ENCODE peak calls at places on chromosomes 6 and 20, in seven cellular contexts. P is Daoy; A is skeletal muscle cell; Z is RPMI7951; I is mesenteric fat pad; J is activated naive CD8-positive, alpha-beta T cell treated with anti-CD3 and anti-CD28 coated beads, Interleukin-2, amount 50 U/mL, for 24 hours; R is Right ventricle myocardium inferior. F is an unnamed sample.

GRCh38 chr6:167767715-167768107 is 59.0 kb upstream of the AFDN start:
- DNase-seq in Z (no peak), J (no peak), P (no peak), R (no peak), I (no peak), A (no peak), F (no peak)

GRCh38 chr6:110529355-110529754 is 52.9 kb upstream of the SLC22A16 start:
- DNase-seq in I (no peak), Z (peak; percentile 88), A (peak; percentile 72), R (no peak), J (no peak), P (peak; percentile 60), F (no peak)

GRCh38 chr6:52243282-52243893 is 912 bp downstream of the IL17F start:
- DNase-seq in I (no peak), R (no peak), Z (no peak), A (no peak), J (no peak), P (peak; percentile 80), F (no peak)

GRCh38 chr6:99458319-99458718 is 33.2 kb upstream of the PNISR start:
- DNase-seq in I (no peak), J (peak; percentile 3), A (no peak), P (peak; percentile 16), Z (peak; percentile 27), R (no peak), F (no peak)

GRCh38 chr20:64164123-64164836 is at the start of gene MYT1:
- DNase-seq in R (peak; percentile 45), J (no peak), I (no peak), A (no peak), P (no peak), Z (no peak), F (no peak)

GRCh38 chr20:32189691-32190607 is 17.6 kb downstream of the PLAGL2 start:
- DNase-seq in R (peak; percentile 82), J (peak; percentile 72), A (no peak), P (no peak), Z (peak; percentile 51), I (no peak), F (no peak)

GRCh38 chr20:43957392-43957791 is 42.7 kb downstream of the TOX2 start:
- DNase-seq in R (no peak), A (no peak), P (no peak), Z (no peak), J (no peak), I (no peak), F (no peak)

GRCh38 chr20:24164360-24164759 is 175.8 kb upstream of the GGTLC1 start:
- DNase-seq in A (no peak), Z (peak; percentile 51), J (peak; percentile 47), R (no peak), P (no peak), I (no peak), F (no peak)

GRCh38 chr20:18666803-18667460 is 79.1 kb downstream of the DTD1 start:
- DNase-seq in J (no peak), R (no peak), A (no peak), P (no peak), I (no peak), Z (no peak), F (no peak)

GRCh38 chr6:36460916-36461315 is 18.1 kb downstream of the KCTD20 start:
- DNase-seq in R (no peak), A (no peak), P (no peak), I (no peak), Z (no peak), J (no peak), F (no peak)

GRCh38 chr6:72620866-72621242 is 1.0 kb upstream of the KCNQ5 start:
- DNase-seq in Z (no peak), R (peak; percentile 62), A (no peak), P (no peak), J (peak; percentile 24), I (no peak), F (peak; percentile 11)

GRCh38 chr6:165649152-165649551 is 13.9 kb downstream of the PDE10A start:
- DNase-seq in P (no peak), I (no peak), A (no peak), Z (no peak), J (no peak), R (no peak), F (no peak)

GRCh38 chr6:14716499-14717146 is 529.2 kb upstream of the JARID2 start:
- DNase-seq in Z (no peak), A (no peak), P (no peak), R (no peak), J (no peak), I (no peak), F (no peak)

GRCh38 chr6:34606477-34607130 is 50.5 kb upstream of the SPDEF start:
- DNase-seq in A (no peak), R (no peak), J (no peak), Z (no peak), P (no peak), I (no peak), F (no peak)

GRCh38 chr6:129709451-129709908 is 497 bp downstream of the ARHGAP18 start:
- DNase-seq in Z (peak; percentile 71), A (peak; percentile 37), P (no peak), I (no peak), J (no peak), R (no peak), F (no peak)

GRCh38 chr6:3619201-3619600 is 132.3 kb downstream of the PXDC1 start:
- DNase-seq in I (no peak), A (no peak), P (no peak), Z (no peak), R (no peak), J (no peak), F (no peak)

GRCh38 chr6:1767481-1768246 is 157.9 kb downstream of the FOXC1 start:
- DNase-seq in P (peak; percentile 31), R (no peak), Z (peak; percentile 78), I (no peak), J (no peak), A (no peak), F (no peak)

GRCh38 chr6:84779917-84780316 is 15.5 kb upstream of the TBX18 start:
- DNase-seq in J (no peak), A (no peak), Z (no peak), I (no peak), P (no peak), R (no peak), F (no peak)

GRCh38 chr6:87909849-87910248 is 137.8 kb upstream of the SPACA1 start:
- DNase-seq in I (no peak), P (peak; percentile 94), Z (peak; percentile 71), J (peak; percentile 59), R (no peak), A (peak; percentile 67), F (no peak)

GRCh38 chr6:12112540-12113189 is 100.6 kb downstream of the HIVEP1 start:
- DNase-seq in I (no peak), R (no peak), P (peak; percentile 37), A (no peak), J (no peak), Z (peak; percentile 39), F (no peak)

GRCh38 chr6:149271348-149272340 is 45.9 kb upstream of the TAB2 start:
- DNase-seq in P (no peak), A (peak; percentile 51), J (peak; percentile 78), I (no peak), Z (no peak), R (no peak), F (peak; percentile 71)

GRCh38 chr6:135088818-135089809 is 34.5 kb upstream of the HBS1L start:
- DNase-seq in I (no peak), J (peak; percentile 42), Z (peak; percentile 61), R (no peak), P (peak; percentile 45), A (peak; percentile 74), F (no peak)